ENCODE peak calls at places on chromosomes 2 and 18, in five cellular contexts. D is foreskin fibroblast, W is brain microvascular endothelial cell, I is AG04450, U is progenitor cell of endocrine pancreas. F is an unnamed sample.

GRCh38 chr2:153230977-153231376 is 247.6 kb downstream of the RPRM start:
- DNase-seq in D (no peak), W (no peak), I (no peak), U (no peak), F (peak)

GRCh38 chr2:240355001-240355891 is 80.2 kb upstream of the GPC1 start:
- DNase-seq in D (peak), W (no peak), I (peak), U (no peak), F (peak)

GRCh38 chr18:63189041-63189440 is 130.5 kb downstream of the BCL2 start:
- DNase-seq in D (no peak), W (no peak), I (no peak), U (no peak), F (no peak)

GRCh38 chr18:8162797-8163196 is 446.4 kb upstream of the RAB12 start:
- DNase-seq in D (no peak), W (no peak), I (no peak), U (no peak), F (peak)

GRCh38 chr2:8408560-8409460 is 273.0 kb upstream of the ID2 start:
- DNase-seq in D (no peak), W (no peak), I (no peak), U (no peak), F (no peak)

GRCh38 chr2:42046819-42047487 is 868 bp upstream of the PKDCC start:
- DNase-seq in D (no peak), W (no peak), I (no peak), U (peak), F (no peak)

GRCh38 chr2:43314299-43314927 is 88.0 kb upstream of the ZFP36L2 start:
- DNase-seq in D (no peak), W (no peak), I (no peak), U (no peak), F (no peak)

GRCh38 chr2:221817052-221817451 is 244.9 kb upstream of the EPHA4 start:
- DNase-seq in D (no peak), W (no peak), I (no peak), U (no peak), F (peak)

GRCh38 chr18:76983184-76983583 is 149.4 kb downstream of the MBP start:
- DNase-seq in D (peak), W (peak), I (peak), U (peak), F (peak)

GRCh38 chr18:23266717-23267446 is 131.6 kb downstream of the CABLES1 start:
- DNase-seq in D (no peak), W (no peak), I (no peak), U (no peak), F (no peak)

GRCh38 chr2:85174943-85175342 is 41.8 kb downstream of the TCF7L1 start:
- DNase-seq in D (no peak), W (no peak), I (no peak), U (no peak), F (no peak)

GRCh38 chr2:201377218-201377617 is 20.1 kb upstream of the FLACC1 start:
- DNase-seq in D (no peak), W (no peak), I (no peak), U (no peak), F (no peak)

GRCh38 chr2:113137827-113138226 is 10.4 kb downstream of the IL1RN start:
- DNase-seq in D (no peak), W (no peak), I (no peak), U (no peak), F (no peak)

GRCh38 chr2:208319403-208319802 is 53.3 kb downstream of the PIKFYVE start:
- DNase-seq in D (no peak), W (peak), I (no peak), U (no peak), F (no peak)

GRCh38 chr2:25521665-25522387 is 151.6 kb downstream of the DTNB start:
- DNase-seq in D (peak), W (peak), I (peak), U (no peak), F (peak)

GRCh38 chr18:44826418-44827259 is 146.0 kb downstream of the SETBP1 start:
- DNase-seq in D (peak), W (peak), I (peak), U (no peak), F (peak)

GRCh38 chr2:85310330-85310729 is 17.5 kb downstream of the TGOLN2 start:
- DNase-seq in D (no peak), W (no peak), I (no peak), U (no peak), F (no peak)

GRCh38 chr2:75146903-75147332 is 52.4 kb downstream of the TACR1 start:
- DNase-seq in D (no peak), W (no peak), I (no peak), U (no peak), F (peak)

GRCh38 chr2:24586955-24587354 is 95.9 kb downstream of the NCOA1 start:
- DNase-seq in D (no peak), W (no peak), I (no peak), U (no peak), F (no peak)

GRCh38 chr18:24086082-24086481 is 52.8 kb upstream of the CABYR start:
- DNase-seq in D (no peak), W (no peak), I (no peak), U (no peak), F (no peak)

GRCh38 chr2:176999331-176999730 is 213.3 kb upstream of the HNRNPA3 start:
- DNase-seq in D (no peak), W (peak), I (no peak), U (no peak), F (peak)

GRCh38 chr2:67057901-67058703 is 339.0 kb upstream of the ETAA1 start:
- DNase-seq in D (no peak), W (no peak), I (peak), U (no peak), F (peak)

GRCh38 chr2:203675086-203675485 is 31.4 kb upstream of the CD28 start:
- DNase-seq in D (peak), W (no peak), I (no peak), U (no peak), F (peak)

GRCh38 chr2:96758987-96759386 is 1.7 kb upstream of the CNNM4 start:
- DNase-seq in D (no peak), W (no peak), I (no peak), U (no peak), F (no peak)

GRCh38 chr2:232622563-232622962 is 10.8 kb upstream of the EFHD1 start:
- DNase-seq in D (no peak), W (no peak), I (no peak), U (no peak), F (no peak)

GRCh38 chr2:95757988-95758387 is 166.2 kb downstream of the TRIM43 start:
- DNase-seq in D (no peak), W (no peak), I (no peak), U (no peak), F (no peak)

GRCh38 chr2:88265352-88265960 is 95.3 kb downstream of the THNSL2 start:
- DNase-seq in D (peak), W (peak), I (no peak), U (no peak), F (peak)

GRCh38 chr2:111116016-111116746 is 4.5 kb upstream of the BCL2L11 start:
- DNase-seq in D (no peak), W (no peak), I (no peak), U (no peak), F (no peak)

GRCh38 chr2:57881998-57882884 is 164.4 kb upstream of the VRK2 start:
- DNase-seq in D (peak), W (no peak), I (no peak), U (no peak), F (peak)

GRCh38 chr2:212892193-212892592 is 259.2 kb downstream of the IKZF2 start:
- DNase-seq in D (peak), W (peak), I (peak), U (no peak), F (peak)

GRCh38 chr2:40200516-40200915 is 251.4 kb downstream of the SLC8A1 start:
- DNase-seq in D (peak), W (no peak), I (no peak), U (no peak), F (no peak)

GRCh38 chr2:98664323-98664722 is 55.9 kb downstream of the UNC50 start:
- DNase-seq in D (no peak), W (no peak), I (no peak), U (no peak), F (peak)

DNA sequence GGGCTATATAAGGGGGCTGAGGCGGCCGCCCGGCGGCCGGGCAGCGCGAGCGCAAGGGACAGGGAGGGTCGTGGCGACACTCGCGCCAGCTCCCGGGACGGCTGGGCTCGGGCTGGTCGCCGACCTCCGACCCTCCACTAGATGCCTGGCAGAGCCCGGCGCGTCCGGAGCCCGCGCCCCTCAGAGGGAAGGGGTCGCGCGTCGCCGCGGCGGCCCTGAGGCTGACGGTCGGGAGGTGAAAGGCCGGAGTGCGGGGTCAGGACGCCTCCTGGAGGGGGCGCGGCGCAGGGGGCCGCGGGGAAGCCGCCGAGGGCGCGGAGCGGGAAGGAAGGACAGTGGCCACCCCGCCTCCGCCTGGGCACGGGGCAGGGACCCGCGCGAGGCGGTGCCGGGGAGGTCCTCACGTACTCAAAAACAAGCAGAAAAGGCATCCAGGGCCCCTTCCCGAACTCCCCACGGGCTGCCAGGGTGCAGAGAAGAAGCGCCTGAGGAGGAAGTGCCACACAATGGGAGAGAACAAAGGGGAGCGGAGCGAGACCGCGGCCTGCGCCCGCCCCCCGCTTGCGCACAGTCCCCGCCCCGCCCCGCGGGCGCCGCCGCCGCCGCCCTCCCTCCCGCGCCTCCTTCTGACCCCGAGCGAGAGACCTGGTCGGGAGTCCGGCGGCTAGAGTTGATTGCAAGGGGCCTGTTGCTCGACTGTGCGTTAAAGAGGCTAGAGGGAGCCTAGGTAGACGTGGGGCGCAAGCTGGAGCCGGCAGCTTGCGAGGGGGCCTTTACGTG is 791 bp upstream of the KLF7 start:
- DNase-seq in D (peak), W (peak), I (no peak), U (peak), F (peak)
- TF ChIP-seq CTCF in D (no peak), W (peak), I (no peak), U (peak), F (peak)

GRCh38 chr2:219595250-219595649 is 2.4 kb upstream of the STK11IP start:
- DNase-seq in D (no peak), W (no peak), I (no peak), U (no peak), F (no peak)
- TF ChIP-seq CTCF in D (no peak), W (peak), I (peak), U (no peak), F (no peak)

GRCh38 chr2:195663007-195663406 is 6.0 kb downstream of the SLC39A10 start:
- DNase-seq in D (no peak), W (no peak), I (no peak), U (no peak), F (no peak)

GRCh38 chr2:195666113-195666712 is 9.2 kb downstream of the SLC39A10 start:
- DNase-seq in D (no peak), W (no peak), I (no peak), U (no peak), F (no peak)

GRCh38 chr2:195667974-195668373 is 10.9 kb downstream of the SLC39A10 start:
- DNase-seq in D (no peak), W (no peak), I (no peak), U (no peak), F (no peak)

GRCh38 chr2:195662138-195662537 is 5.1 kb downstream of the SLC39A10 start:
- DNase-seq in D (no peak), W (no peak), I (no peak), U (no peak), F (no peak)

GRCh38 chr2:195664528-195664927 is 7.5 kb downstream of the SLC39A10 start:
- DNase-seq in D (no peak), W (no peak), I (no peak), U (no peak), F (no peak)
- TF ChIP-seq CTCF in D (peak), W (no peak), I (peak), U (peak), F (peak)

GRCh38 chr18:12088096-12088495 is 5.5 kb upstream of the ANKRD62 start:
- DNase-seq in D (no peak), W (no peak), I (no peak), U (no peak), F (no peak)

GRCh38 chr18:12093520-12094257 is at the start of gene ANKRD62:
- DNase-seq in D (no peak), W (no peak), I (no peak), U (no peak), F (no peak)

GRCh38 chr18:12088731-12089375 is 4.8 kb upstream of the ANKRD62 start:
- DNase-seq in D (no peak), W (no peak), I (no peak), U (no peak), F (no peak)

GRCh38 chr18:12087483-12087960 is 6.1 kb upstream of the ANKRD62 start:
- DNase-seq in D (no peak), W (no peak), I (no peak), U (no peak), F (no peak)

DNA sequence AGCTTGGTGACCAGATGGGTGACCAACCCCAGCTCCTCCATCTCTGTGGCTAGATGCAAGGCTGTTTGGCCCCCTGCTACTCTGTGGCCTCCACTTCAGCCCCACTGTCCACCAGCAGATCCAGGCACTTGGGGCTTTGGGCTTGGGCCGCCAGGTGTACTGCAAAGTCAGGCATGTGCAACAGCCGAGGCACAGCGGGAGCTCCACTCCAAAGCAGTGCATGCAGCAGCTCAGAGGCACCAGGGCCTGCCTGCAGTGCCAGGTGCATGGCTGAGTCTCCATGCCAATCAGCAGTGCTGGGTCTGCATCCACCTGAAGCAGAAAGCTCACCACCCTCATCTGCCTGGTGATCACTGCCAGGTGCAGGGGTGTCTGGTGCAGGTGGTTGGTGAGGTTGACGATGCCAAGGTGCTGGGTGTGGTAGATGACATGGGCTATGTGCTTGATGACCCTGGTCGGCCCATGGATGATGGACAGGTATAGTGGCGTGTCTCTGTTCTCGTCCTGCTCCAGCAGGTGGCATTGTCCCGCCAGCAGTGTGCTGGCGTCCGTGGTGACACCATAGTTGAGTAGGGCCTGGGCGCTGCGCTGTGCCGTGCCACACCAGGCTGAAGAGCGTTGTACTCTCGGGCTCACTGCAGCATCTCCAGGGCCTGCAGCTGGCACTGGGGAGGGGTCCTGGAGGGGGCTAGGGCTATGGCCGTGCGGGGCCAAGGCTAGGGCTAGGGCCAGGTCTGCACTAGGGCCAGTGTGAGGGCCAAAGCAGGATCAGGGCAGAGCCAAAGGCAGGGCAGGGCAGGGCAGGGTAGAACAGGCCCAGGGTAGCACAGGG is 1.0 kb upstream of the ANKRD62 start:
- DNase-seq in D (no peak), W (no peak), I (no peak), U (no peak), F (peak)
- TF ChIP-seq CTCF in D (no peak), W (peak), I (no peak), U (peak), F (no peak)

DNA sequence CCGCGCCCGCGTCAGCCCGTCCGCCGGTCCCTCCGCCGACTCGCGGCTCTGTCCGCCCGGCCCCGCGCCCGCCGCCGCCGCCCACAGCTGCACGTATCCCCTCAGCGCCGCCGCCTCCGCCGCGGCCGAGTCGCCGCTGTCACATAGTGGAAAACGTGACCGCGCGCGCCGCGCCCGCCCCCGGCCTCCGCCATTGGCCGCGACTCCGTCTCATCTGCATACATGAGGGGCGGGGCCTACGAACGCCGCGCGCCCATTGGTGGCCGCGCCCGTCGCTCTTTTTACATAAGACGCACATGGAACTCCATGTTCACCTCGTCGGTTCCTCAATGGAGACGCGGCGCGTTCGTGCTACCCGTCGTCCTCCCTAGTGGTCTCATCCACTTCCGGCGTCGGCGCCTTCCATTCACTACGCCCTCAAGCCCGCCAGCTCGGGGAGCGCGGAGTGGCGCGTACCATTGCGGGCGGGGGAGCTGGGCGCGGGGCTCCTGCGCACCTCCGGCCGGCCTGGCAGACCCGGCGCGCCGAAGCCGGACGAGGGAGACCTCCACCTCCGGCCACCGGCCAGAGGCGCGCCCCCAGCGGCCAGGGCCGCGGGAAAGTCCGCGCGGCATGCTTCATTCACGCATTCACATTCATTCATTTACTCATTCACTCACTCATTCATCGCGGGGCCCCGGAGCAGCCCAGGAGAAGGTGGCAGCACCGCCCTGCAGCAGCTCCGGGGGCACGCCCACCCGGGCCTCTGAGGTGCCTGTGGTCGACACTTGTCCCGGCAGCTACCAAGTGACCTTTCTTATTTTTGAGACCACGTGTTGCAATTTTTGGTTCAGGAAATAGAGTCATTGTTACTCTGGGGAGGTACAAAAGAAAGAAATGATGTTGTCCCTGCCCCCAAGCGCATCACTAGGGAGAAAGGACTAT is 502 bp upstream of the PER2 start:
- DNase-seq in D (peak), W (peak), I (peak), U (peak), F (peak)
- TF ChIP-seq CTCF in D (peak), W (peak), I (peak), U (peak), F (peak)

GRCh38 chr2:154706660-154707059 is 8.2 kb downstream of the KCNJ3 start:
- DNase-seq in D (no peak), W (no peak), I (no peak), U (no peak), F (no peak)

GRCh38 chr2:154710685-154711084 is 12.2 kb downstream of the KCNJ3 start:
- DNase-seq in D (no peak), W (no peak), I (no peak), U (no peak), F (no peak)

GRCh38 chr2:154710078-154710477 is 11.6 kb downstream of the KCNJ3 start:
- DNase-seq in D (no peak), W (no peak), I (no peak), U (no peak), F (no peak)

GRCh38 chr2:154707994-154708393 is 9.5 kb downstream of the KCNJ3 start:
- DNase-seq in D (no peak), W (no peak), I (no peak), U (no peak), F (no peak)

DNA sequence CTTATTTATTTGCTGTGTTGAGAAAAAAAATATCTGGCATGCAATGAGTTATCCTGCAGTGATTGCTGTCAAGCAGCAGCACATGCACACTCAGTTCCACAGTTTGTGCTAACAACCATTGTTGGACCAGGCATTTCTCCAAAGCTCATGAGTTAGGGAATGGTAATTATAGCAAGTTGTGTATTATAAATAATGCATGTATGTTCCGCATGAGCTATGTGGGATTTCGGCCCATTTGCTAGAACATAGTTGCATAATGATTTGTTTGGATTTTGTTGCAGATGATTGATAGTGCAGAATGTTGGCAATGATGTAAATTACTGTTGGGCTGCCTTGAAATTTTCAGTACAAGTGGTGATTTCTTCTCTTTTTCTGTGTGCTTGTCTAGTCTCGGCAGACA is 10.7 kb downstream of the KCNJ3 start:
- DNase-seq in D (no peak), W (no peak), I (no peak), U (no peak), F (no peak)
- TF ChIP-seq CTCF in D (no peak), W (no peak), I (no peak), U (no peak), F (no peak)

F was measured in MCF 10A.